ENCODE peak calls at places on chromosome 6, in six cellular contexts. V is uterus, H is Peyer's patch, J is IMR-90, S is breast epithelium, W is heart left ventricle. C is an unnamed sample.

GRCh38 chr6:130771741-130772140 is 55.5 kb upstream of the SMLR1 start:
- DNase-seq in V (no peak), H (no peak), J (no peak), S (no peak), W (no peak), C (no peak)

GRCh38 chr6:46419576-46420002 is 71.7 kb downstream of the RCAN2 start:
- DNase-seq in V (peak; percentile 70), H (no peak), J (peak; percentile 67), S (no peak), W (peak; percentile 65), C (peak; percentile 68)

GRCh38 chr6:16576391-16577368 is 184.6 kb downstream of the ATXN1 start:
- DNase-seq in V (no peak), H (no peak), J (no peak), S (no peak), W (no peak), C (no peak)

GRCh38 chr6:4243237-4243636 is 107.9 kb upstream of the ECI2 start:
- DNase-seq in V (no peak), H (no peak), J (no peak), S (no peak), W (no peak), C (no peak)

GRCh38 chr6:21332077-21332476 is 261.5 kb upstream of the SOX4 start:
- DNase-seq in V (no peak), H (no peak), J (no peak), S (no peak), W (no peak), C (no peak)

GRCh38 chr6:84652356-84653026 is 111.9 kb downstream of the TBX18 start:
- DNase-seq in V (no peak), H (no peak), J (peak; percentile 92), S (no peak), W (no peak), C (no peak)

GRCh38 chr6:144190593-144190992 is 40.3 kb downstream of the STX11 start:
- DNase-seq in V (peak; percentile 39), H (no peak), J (peak; percentile 79), S (no peak), W (peak; percentile 22), C (peak; percentile 23)

GRCh38 chr6:83252717-83253116 is 59.6 kb downstream of the RWDD2A start:
- DNase-seq in V (no peak), H (no peak), J (peak; percentile 85), S (no peak), W (no peak), C (no peak)

GRCh38 chr6:11368760-11369159 is 136.3 kb upstream of the NEDD9 start:
- DNase-seq in V (no peak), H (no peak), J (no peak), S (no peak), W (no peak), C (no peak)

GRCh38 chr6:156434049-156434794 is 343.0 kb upstream of the ARID1B start:
- DNase-seq in V (no peak), H (no peak), J (no peak), S (no peak), W (no peak), C (no peak)

GRCh38 chr6:26065952-26066380 is 21.3 kb upstream of the HFE start:
- DNase-seq in V (peak; percentile 69), H (peak; percentile 64), J (peak; percentile 82), S (no peak), W (peak; percentile 57), C (peak; percentile 54)

GRCh38 chr6:35391240-35391968 is 49.0 kb downstream of the PPARD start:
- DNase-seq in V (no peak), H (no peak), J (peak; percentile 97), S (no peak), W (no peak), C (no peak)

GRCh38 chr6:54419885-54420284 is 111.6 kb downstream of the TINAG start:
- DNase-seq in V (no peak), H (no peak), J (peak; percentile 96), S (no peak), W (no peak), C (no peak)

GRCh38 chr6:160513836-160514235 is 150.2 kb downstream of the LPA start:
- DNase-seq in V (no peak), H (no peak), J (no peak), S (no peak), W (no peak), C (no peak)

GRCh38 chr6:149164199-149164745 is 153.2 kb upstream of the TAB2 start:
- DNase-seq in V (no peak), H (no peak), J (no peak), S (no peak), W (no peak), C (no peak)
- H3K27ac ChIP-seq in V (no peak overlapping the region), H (no peak overlapping the region), J (no peak overlapping the region), S (no peak overlapping the region), W (no peak overlapping the region), C (no peak overlapping the region)

DNA sequence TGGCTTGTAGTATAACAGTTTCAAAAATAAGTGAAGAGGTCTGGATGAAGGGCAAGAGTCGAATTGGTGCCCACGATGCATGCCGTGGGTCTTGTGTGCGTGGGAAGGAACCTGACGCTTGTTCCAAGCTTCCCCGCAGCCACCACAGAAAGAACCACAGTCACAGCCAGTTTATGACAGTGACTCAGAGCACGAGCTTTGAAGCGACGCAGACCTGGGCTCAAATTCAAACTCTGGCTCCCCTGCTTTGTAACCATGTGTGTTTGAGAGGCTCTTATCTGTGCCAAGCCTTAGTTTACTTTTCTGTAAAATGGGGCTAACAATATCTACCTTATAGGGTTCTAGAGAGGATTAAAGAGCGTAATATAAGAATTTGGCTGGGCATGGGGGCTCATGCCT is 65.5 kb downstream of the SYNJ2 start:
- DNase-seq in V (no peak), H (peak; percentile 48), J (peak; percentile 59), S (no peak), W (no peak), C (no peak)
- TF ChIP-seq POLR2A in V (no peak), H (no peak), J (no peak), S (no peak), W (no peak), C (no peak)

GRCh38 chr6:118860880-118861279 is 33.1 kb upstream of the ASF1A start:
- DNase-seq in V (no peak), H (no peak), J (no peak), S (no peak), W (no peak), C (no peak)
- H3K27ac ChIP-seq in V (no peak overlapping the region), H (no peak overlapping the region), J (no peak overlapping the region), S (no peak overlapping the region), W (no peak overlapping the region), C (no peak overlapping the region)

GRCh38 chr6:2763876-2764540 is 1.2 kb upstream of the WRNIP1 start:
- DNase-seq in V (no peak), H (no peak), J (no peak), S (no peak), W (no peak), C (no peak)

GRCh38 chr6:2765896-2766766 is 938 bp downstream of the WRNIP1 start:
- DNase-seq in V (peak; percentile 26), H (peak; percentile 78), J (peak; percentile 30), S (no peak), W (peak; percentile 60), C (peak; percentile 58)

GRCh38 chr6:2763345-2763841 is 1.8 kb upstream of the WRNIP1 start:
- DNase-seq in V (peak; percentile 35), H (no peak), J (no peak), S (no peak), W (no peak), C (no peak)

GRCh38 chr6:2765166-2765895 is at the start of gene WRNIP1:
- DNase-seq in V (peak; percentile 99), H (peak; percentile 99), J (peak; percentile 99), S (peak; percentile 98), W (peak; percentile 98), C (peak; percentile 99)

GRCh38 chr6:2764610-2765165 is 505 bp upstream of the WRNIP1 start:
- DNase-seq in V (peak; percentile 52), H (no peak), J (peak; percentile 70), S (no peak), W (peak; percentile 38), C (peak; percentile 47)
- TF ChIP-seq POLR2A in V (no peak), H (peak; percentile 2), J (peak; percentile 93), S (no peak), W (no peak), C (no peak)